ENCODE peak calls at places on chromosomes 3 and 15, in ten cellular contexts. U is stimulated activated CD4-positive, alpha-beta T cell treated with anti-CD3 and anti-CD28 coated beads, Interleukin-1b, Interleukin-23, amount 100 ng/mL, for 48 hours; Z is naive thymus-derived CD4-positive, alpha-beta T cell; R is KG1; Q is GM23248; J is nucleus accumbens; M is left colon; Y is T-helper 1 cell; V is GM12865; L is stimulated activated naive CD8-positive, alpha-beta T cell treated with anti-CD3 and anti-CD28 coated beads, Interleukin-15, amount 100 ng/mL, for 72 hours. G is an unnamed sample.

GRCh38 chr3:160921020-160921635 is 165.1 kb downstream of the PPM1L start:
- DNase-seq in Z (no peak), R (peak; percentile 2), Y (no peak), M (no peak), V (peak; percentile 40), L (no peak), J (no peak), U (no peak), Q (peak; percentile 82), G (peak; percentile 41)

GRCh38 chr3:188389711-188390346 is 235.9 kb downstream of the LPP start:
- DNase-seq in M (peak; percentile 38), L (peak; percentile 50), R (no peak), Y (no peak), Q (peak; percentile 55), V (peak; percentile 46), U (peak; percentile 73), J (no peak), Z (peak; percentile 16), G (no peak)

GRCh38 chr3:50347187-50347813 is 1.8 kb upstream of the ZMYND10 start:
- DNase-seq in M (no peak), U (peak; percentile 74), Z (peak; percentile 62), Q (peak; percentile 83), L (peak; percentile 73), Y (peak; percentile 61), J (no peak), R (peak; percentile 29), V (peak; percentile 80), G (peak; percentile 79)

GRCh38 chr3:9945358-9945757 is 6.8 kb downstream of the PRRT3 start:
- DNase-seq in Y (no peak), Z (no peak), U (no peak), Q (peak; percentile 28), L (no peak), V (no peak), M (no peak), R (no peak), J (no peak), G (no peak)

GRCh38 chr3:148999806-149000205 is 8.5 kb downstream of the GYG1 start:
- DNase-seq in Q (no peak), R (no peak), Z (no peak), Y (no peak), L (no peak), V (peak; percentile 72), M (no peak), U (no peak), J (no peak), G (no peak)

GRCh38 chr3:194395767-194396527 is 3.1 kb downstream of the GP5 start:
- DNase-seq in M (peak; percentile 67), Q (peak; percentile 45), R (no peak), Z (peak; percentile 74), Y (no peak), U (peak; percentile 55), J (peak; percentile 22), L (peak; percentile 58), V (no peak), G (no peak)

GRCh38 chr3:117019082-117019713 is 309.6 kb downstream of the TUSC7 start:
- DNase-seq in M (peak; percentile 34), L (peak; percentile 4), U (peak; percentile 17), Y (no peak), R (peak; percentile 65), J (no peak), V (peak; percentile 66), Q (peak; percentile 83), Z (no peak), G (peak; percentile 64)

GRCh38 chr3:32583708-32584107 is 13.1 kb upstream of the DYNC1LI1 start:
- DNase-seq in U (no peak), Y (no peak), V (no peak), M (no peak), Q (peak; percentile 71), Z (no peak), R (no peak), J (no peak), L (no peak), G (peak; percentile 92)

GRCh38 chr15:63595688-63596087 is 1.5 kb upstream of the FBXL22 start:
- DNase-seq in J (no peak), Z (no peak), Y (no peak), Q (no peak), R (no peak), U (no peak), L (no peak), V (no peak), M (no peak), G (no peak)

GRCh38 chr3:109081746-109082510 is 36.0 kb downstream of the MORC1 start:
- DNase-seq in J (no peak), R (no peak), Q (peak; percentile 51), L (peak; percentile 19), U (no peak), Z (no peak), M (peak; percentile 25), V (peak; percentile 89), Y (no peak), G (peak; percentile 48)

GRCh38 chr3:39192490-39193092 is at the start of gene XIRP1:
- DNase-seq in J (no peak), R (no peak), V (peak; percentile 32), Q (no peak), Z (no peak), M (no peak), U (peak; percentile 64), Y (no peak), L (peak; percentile 24), G (peak; percentile 31)

GRCh38 chr3:71955549-71956373 is 170.8 kb upstream of the PROK2 start:
- DNase-seq in L (peak; percentile 5), U (peak; percentile 61), Z (no peak), Y (no peak), J (peak; percentile 4), R (peak; percentile 39), Q (peak; percentile 89), V (peak; percentile 76), M (peak; percentile 55), G (peak; percentile 78)

GRCh38 chr3:143139786-143140185 is 20.2 kb downstream of the CHST2 start:
- DNase-seq in Z (no peak), U (no peak), Y (no peak), V (no peak), J (no peak), L (no peak), M (no peak), Q (peak; percentile 29), R (no peak), G (peak; percentile 48)

GRCh38 chr3:11847607-11848006 is 922 bp upstream of the TAMM41 start:
- DNase-seq in Y (no peak), M (no peak), U (no peak), Q (peak; percentile 3), L (peak; percentile 11), V (no peak), Z (no peak), R (no peak), J (no peak), G (no peak)